ENCODE peak calls at places on chromosomes 4 and X, in eight cellular contexts. One of them, this sample, is unnamed.

GRCh38 chrX:34918856-34919255 is 23.7 kb upstream of the FAM47B start:
- DNase-seq in Right ventricle myocardium superior: no peak
- DNase-seq in activated effector memory CD4-positive, alpha-beta T cell treated with anti-CD3 and anti-CD28 coated beads, Interleukin-2, amount 50 U/mL, for 16 hours: no peak
- DNase-seq in M059J: peak; percentile 63
- DNase-seq in fibroblast of lung: peak; percentile 57
- DNase-seq in CD4-positive, alpha-beta T cell: no peak
- DNase-seq in memory B cell: no peak
- DNase-seq in HS-5: no peak
- DNase-seq in this sample: no peak

GRCh38 chrX:77788050-77788449 is 2.0 kb upstream of the ATRX start:
- DNase-seq in Right ventricle myocardium superior: no peak
- DNase-seq in activated effector memory CD4-positive, alpha-beta T cell treated with anti-CD3 and anti-CD28 coated beads, Interleukin-2, amount 50 U/mL, for 16 hours: no peak
- DNase-seq in M059J: peak; percentile 59
- DNase-seq in fibroblast of lung: no peak
- DNase-seq in CD4-positive, alpha-beta T cell: no peak
- DNase-seq in memory B cell: no peak
- DNase-seq in HS-5: no peak
- DNase-seq in this sample: no peak

GRCh38 chr4:157713342-157713741 is 459.5 kb downstream of the GASK1B start:
- DNase-seq in Right ventricle myocardium superior: no peak
- DNase-seq in activated effector memory CD4-positive, alpha-beta T cell treated with anti-CD3 and anti-CD28 coated beads, Interleukin-2, amount 50 U/mL, for 16 hours: no peak
- DNase-seq in M059J: peak; percentile 23
- DNase-seq in fibroblast of lung: no peak
- DNase-seq in CD4-positive, alpha-beta T cell: no peak
- DNase-seq in memory B cell: no peak
- DNase-seq in HS-5: no peak
- DNase-seq in this sample: no peak

GRCh38 chr4:2942037-2942531 is 21.1 kb downstream of the NOP14 start:
- DNase-seq in Right ventricle myocardium superior: no peak
- DNase-seq in activated effector memory CD4-positive, alpha-beta T cell treated with anti-CD3 and anti-CD28 coated beads, Interleukin-2, amount 50 U/mL, for 16 hours: no peak
- DNase-seq in M059J: no peak
- DNase-seq in fibroblast of lung: no peak
- DNase-seq in CD4-positive, alpha-beta T cell: no peak
- DNase-seq in memory B cell: no peak
- DNase-seq in HS-5: no peak
- DNase-seq in this sample: no peak

GRCh38 chr4:62320612-62321011 is 1120.5 kb downstream of the ADGRL3 start:
- DNase-seq in Right ventricle myocardium superior: no peak
- DNase-seq in activated effector memory CD4-positive, alpha-beta T cell treated with anti-CD3 and anti-CD28 coated beads, Interleukin-2, amount 50 U/mL, for 16 hours: no peak
- DNase-seq in M059J: no peak
- DNase-seq in fibroblast of lung: no peak
- DNase-seq in CD4-positive, alpha-beta T cell: no peak
- DNase-seq in memory B cell: no peak
- DNase-seq in HS-5: no peak
- DNase-seq in this sample: no peak

GRCh38 chrX:129665916-129666644 is 11.3 kb upstream of the APLN start:
- DNase-seq in Right ventricle myocardium superior: no peak
- DNase-seq in activated effector memory CD4-positive, alpha-beta T cell treated with anti-CD3 and anti-CD28 coated beads, Interleukin-2, amount 50 U/mL, for 16 hours: no peak
- DNase-seq in M059J: peak; percentile 95
- DNase-seq in fibroblast of lung: peak; percentile 83
- DNase-seq in CD4-positive, alpha-beta T cell: no peak
- DNase-seq in memory B cell: no peak
- DNase-seq in HS-5: peak; percentile 82
- DNase-seq in this sample: peak; percentile 21

GRCh38 chr4:24470681-24471622 is 113.4 kb downstream of the DHX15 start:
- DNase-seq in Right ventricle myocardium superior: peak; percentile 53
- DNase-seq in activated effector memory CD4-positive, alpha-beta T cell treated with anti-CD3 and anti-CD28 coated beads, Interleukin-2, amount 50 U/mL, for 16 hours: peak; percentile 69
- DNase-seq in M059J: peak; percentile 42
- DNase-seq in fibroblast of lung: peak; percentile 64
- DNase-seq in CD4-positive, alpha-beta T cell: no peak
- DNase-seq in memory B cell: no peak
- DNase-seq in HS-5: no peak
- DNase-seq in this sample: no peak

GRCh38 chr4:126939401-126939800 is 693.4 kb upstream of the INTU start:
- DNase-seq in Right ventricle myocardium superior: no peak
- DNase-seq in activated effector memory CD4-positive, alpha-beta T cell treated with anti-CD3 and anti-CD28 coated beads, Interleukin-2, amount 50 U/mL, for 16 hours: no peak
- DNase-seq in M059J: peak; percentile 66
- DNase-seq in fibroblast of lung: peak; percentile 91
- DNase-seq in CD4-positive, alpha-beta T cell: no peak
- DNase-seq in memory B cell: no peak
- DNase-seq in HS-5: peak; percentile 28
- DNase-seq in this sample: peak; percentile 32

GRCh38 chr4:61532324-61532723 is 332.2 kb downstream of the ADGRL3 start:
- DNase-seq in Right ventricle myocardium superior: no peak
- DNase-seq in activated effector memory CD4-positive, alpha-beta T cell treated with anti-CD3 and anti-CD28 coated beads, Interleukin-2, amount 50 U/mL, for 16 hours: no peak
- DNase-seq in M059J: no peak
- DNase-seq in fibroblast of lung: peak; percentile 85
- DNase-seq in CD4-positive, alpha-beta T cell: no peak
- DNase-seq in memory B cell: no peak
- DNase-seq in HS-5: no peak
- DNase-seq in this sample: no peak

This sample was measured in BJ.